ENCODE peak calls at places on chromosomes 12 and 14, in four cellular contexts. One of them, this sample, is unnamed.

GRCh38 chr12:10982244-10982643 is 4.5 kb downstream of the TAS2R50 start:
- DNase-seq in fibroblast of lung: no peak
- DNase-seq in NAMALWA: no peak
- DNase-seq in hepatic stellate cell: no peak
- DNase-seq in this sample: no peak

GRCh38 chr14:54173782-54174181 is 217.2 kb upstream of the BMP4 start:
- DNase-seq in hepatic stellate cell: no peak
- DNase-seq in NAMALWA: no peak
- DNase-seq in fibroblast of lung: peak
- DNase-seq in this sample: no peak

GRCh38 chr12:89927226-89927698 is 218.6 kb upstream of the ATP2B1 start:
- DNase-seq in hepatic stellate cell: no peak
- DNase-seq in NAMALWA: peak
- DNase-seq in fibroblast of lung: no peak
- DNase-seq in this sample: no peak

GRCh38 chr12:31466768-31467167 is 124.2 kb downstream of the DENND5B start:
- DNase-seq in fibroblast of lung: peak
- DNase-seq in NAMALWA: no peak
- DNase-seq in hepatic stellate cell: no peak
- DNase-seq in this sample: no peak

GRCh38 chr14:95316826-95317225 is 2.9 kb downstream of the CLMN start:
- DNase-seq in hepatic stellate cell: no peak
- DNase-seq in NAMALWA: no peak
- DNase-seq in fibroblast of lung: no peak
- DNase-seq in this sample: no peak

GRCh38 chr12:23217158-23217557 is 592.2 kb downstream of the ETNK1 start:
- DNase-seq in hepatic stellate cell: no peak
- DNase-seq in NAMALWA: no peak
- DNase-seq in fibroblast of lung: no peak
- DNase-seq in this sample: no peak

GRCh38 chr12:52779914-52780313 is 2.8 kb upstream of the KRT76 start:
- DNase-seq in fibroblast of lung: no peak
- DNase-seq in NAMALWA: no peak
- DNase-seq in hepatic stellate cell: no peak
- DNase-seq in this sample: no peak

GRCh38 chr12:104477812-104478388 is 21.2 kb downstream of the CHST11 start:
- DNase-seq in fibroblast of lung: no peak
- DNase-seq in NAMALWA: peak
- DNase-seq in hepatic stellate cell: no peak
- DNase-seq in this sample: no peak

GRCh38 chr12:117926391-117926899 is 42.3 kb downstream of the KSR2 start:
- DNase-seq in fibroblast of lung: no peak
- DNase-seq in hepatic stellate cell: no peak
- DNase-seq in NAMALWA: no peak
- DNase-seq in this sample: no peak

This sample was measured in chondrocyte.